ENCODE peak calls at places on chromosome 10, in seven cellular contexts. T is retinal pigment epithelial cell, Q is RKO, U is CD14-positive monocyte, S is neural progenitor cell, M is amniotic stem cell, B is tibial nerve. P is an unnamed sample.

GRCh38 chr10:55214608-55215007 is 413.6 kb upstream of the PCDH15 start:
- DNase-seq in T (no peak), Q (no peak), U (no peak), S (no peak), M (no peak), B (no peak), P (no peak)

GRCh38 chr10:71143170-71143569 is 69.2 kb upstream of the UNC5B start:
- DNase-seq in T (no peak), Q (no peak), U (no peak), S (no peak), M (no peak), B (no peak), P (no peak)

GRCh38 chr10:12631216-12631615 is 281.9 kb downstream of the CAMK1D start:
- DNase-seq in T (no peak), Q (no peak), U (no peak), S (peak; percentile 26), M (no peak), B (no peak), P (no peak)

GRCh38 chr10:80535671-80536360 is 1.9 kb upstream of the SH2D4B start:
- DNase-seq in T (no peak), Q (peak; percentile 75), U (peak; percentile 76), S (peak; percentile 41), M (no peak), B (peak; percentile 59), P (peak; percentile 69)

GRCh38 chr10:98427011-98427515 is 12.1 kb upstream of the PYROXD2 start:
- DNase-seq in T (no peak), Q (no peak), U (no peak), S (no peak), M (no peak), B (no peak), P (no peak)

GRCh38 chr10:8137272-8137680 is 82.8 kb downstream of the GATA3 start:
- DNase-seq in T (no peak), Q (no peak), U (no peak), S (no peak), M (no peak), B (no peak), P (peak; percentile 70)

GRCh38 chr10:472241-472910 is 217.1 kb downstream of the DIP2C start:
- DNase-seq in T (no peak), Q (no peak), U (no peak), S (no peak), M (no peak), B (no peak), P (no peak)

GRCh38 chr10:97013568-97013967 is 172.2 kb downstream of the SLIT1 start:
- DNase-seq in T (no peak), Q (no peak), U (no peak), S (no peak), M (no peak), B (no peak), P (no peak)

GRCh38 chr10:32143302-32143847 is 87.2 kb upstream of the KIF5B start:
- DNase-seq in T (no peak), Q (peak; percentile 29), U (no peak), S (no peak), M (no peak), B (no peak), P (no peak)

GRCh38 chr10:53422223-53422888 is 649.8 kb upstream of the MBL2 start:
- DNase-seq in T (no peak), Q (no peak), U (no peak), S (no peak), M (no peak), B (no peak), P (no peak)

GRCh38 chr10:124719213-124719851 is 24.8 kb downstream of the FAM53B start:
- DNase-seq in T (no peak), Q (no peak), U (peak; percentile 79), S (peak; percentile 42), M (no peak), B (no peak), P (peak; percentile 47)

GRCh38 chr10:124403548-124403947 is 15.2 kb downstream of the OAT start:
- DNase-seq in T (peak; percentile 70), Q (peak; percentile 87), U (no peak), S (peak; percentile 92), M (peak; percentile 72), B (no peak), P (peak; percentile 22)

GRCh38 chr10:6140965-6141295 is 52.1 kb downstream of the RBM17 start:
- DNase-seq in T (no peak), Q (no peak), U (no peak), S (no peak), M (no peak), B (no peak), P (no peak)

GRCh38 chr10:43077421-43078171 is 727 bp downstream of the RET start:
- DNase-seq in T (no peak), Q (no peak), U (no peak), S (peak; percentile 54), M (no peak), B (no peak), P (no peak)

GRCh38 chr10:2777946-2778345 is 289.4 kb upstream of the PFKP start:
- DNase-seq in T (no peak), Q (no peak), U (no peak), S (no peak), M (no peak), B (no peak), P (no peak)

GRCh38 chr10:112557197-112557596 is 110.2 kb downstream of the VTI1A start:
- DNase-seq in T (no peak), Q (no peak), U (no peak), S (no peak), M (no peak), B (no peak), P (no peak)

GRCh38 chr10:13942030-13942429 is 355.3 kb downstream of the PRPF18 start:
- DNase-seq in T (no peak), Q (no peak), U (no peak), S (no peak), M (no peak), B (no peak), P (no peak)

GRCh38 chr10:94310369-94310768 is 52.4 kb downstream of the NOC3L start:
- DNase-seq in T (no peak), Q (no peak), U (no peak), S (no peak), M (no peak), B (no peak), P (no peak)

GRCh38 chr10:78781251-78781913 is 287.4 kb upstream of the ZMIZ1 start:
- DNase-seq in T (no peak), Q (no peak), U (peak; percentile 8), S (no peak), M (no peak), B (no peak), P (no peak)

P was measured in activated T-helper 2 cell treated with anti-CD3 and anti-CD28 coated beads, Interferon-gamma antibody, Interleukin-2, Interleukin-4, amounts not matched to agents 10 μg/mL and 5 μg/mL and 100 μg/mL, durations not matched to agents 14 hours and 24 hours and 36 hours.